ENCODE peak calls at places on chromosomes 3 and 15, in ten cellular contexts. One of them, this sample, is unnamed.

GRCh38 chr3:65894679-65895078 is 144.0 kb downstream of the MAGI1 start:
- DNase-seq in heart left ventricle: no peak
- DNase-seq in Kasumi-1: no peak
- DNase-seq in activated gamma-delta T cell treated with Interleukin-2 at 50 U/mL for 16 hours: no peak
- DNase-seq in hypothalamus: no peak
- DNase-seq in pancreas: no peak
- DNase-seq in germinal center: no peak
- DNase-seq in AG08396: peak; percentile 44
- DNase-seq in mammary epithelial cell: peak; percentile 85
- DNase-seq in stimulated activated CD4-positive, alpha-beta T cell treated with anti-CD3 and anti-CD28 coated beads, Interleukin-2, amount 100 ng/mL, for 24 hours: no peak
- DNase-seq in this sample: peak; percentile 80

GRCh38 chr3:14880486-14881179 is 61.9 kb downstream of the FGD5 start:
- DNase-seq in heart left ventricle: no peak
- DNase-seq in Kasumi-1: no peak
- DNase-seq in activated gamma-delta T cell treated with Interleukin-2 at 50 U/mL for 16 hours: no peak
- DNase-seq in hypothalamus: no peak
- DNase-seq in pancreas: no peak
- DNase-seq in germinal center: no peak
- DNase-seq in AG08396: no peak
- DNase-seq in mammary epithelial cell: no peak
- DNase-seq in stimulated activated CD4-positive, alpha-beta T cell treated with anti-CD3 and anti-CD28 coated beads, Interleukin-2, amount 100 ng/mL, for 24 hours: no peak
- DNase-seq in this sample: no peak

GRCh38 chr3:8282541-8283165 is 219.0 kb upstream of the LMCD1 start:
- DNase-seq in heart left ventricle: no peak
- DNase-seq in Kasumi-1: no peak
- DNase-seq in activated gamma-delta T cell treated with Interleukin-2 at 50 U/mL for 16 hours: no peak
- DNase-seq in hypothalamus: no peak
- DNase-seq in pancreas: no peak
- DNase-seq in germinal center: no peak
- DNase-seq in AG08396: no peak
- DNase-seq in mammary epithelial cell: no peak
- DNase-seq in stimulated activated CD4-positive, alpha-beta T cell treated with anti-CD3 and anti-CD28 coated beads, Interleukin-2, amount 100 ng/mL, for 24 hours: no peak
- DNase-seq in this sample: no peak

GRCh38 chr3:46705751-46706572 is 4.8 kb downstream of the TMIE start:
- DNase-seq in heart left ventricle: peak; percentile 6
- DNase-seq in Kasumi-1: no peak
- DNase-seq in activated gamma-delta T cell treated with Interleukin-2 at 50 U/mL for 16 hours: no peak
- DNase-seq in hypothalamus: no peak
- DNase-seq in pancreas: peak; percentile 48
- DNase-seq in germinal center: no peak
- DNase-seq in AG08396: no peak
- DNase-seq in mammary epithelial cell: no peak
- DNase-seq in stimulated activated CD4-positive, alpha-beta T cell treated with anti-CD3 and anti-CD28 coated beads, Interleukin-2, amount 100 ng/mL, for 24 hours: no peak
- DNase-seq in this sample: peak; percentile 76

GRCh38 chr3:42497009-42497731 is 5.3 kb upstream of the VIPR1 start:
- DNase-seq in heart left ventricle: peak; percentile 8
- DNase-seq in Kasumi-1: no peak
- DNase-seq in activated gamma-delta T cell treated with Interleukin-2 at 50 U/mL for 16 hours: no peak
- DNase-seq in hypothalamus: no peak
- DNase-seq in pancreas: no peak
- DNase-seq in germinal center: no peak
- DNase-seq in AG08396: no peak
- DNase-seq in mammary epithelial cell: no peak
- DNase-seq in stimulated activated CD4-positive, alpha-beta T cell treated with anti-CD3 and anti-CD28 coated beads, Interleukin-2, amount 100 ng/mL, for 24 hours: peak; percentile 13
- DNase-seq in this sample: peak; percentile 74

GRCh38 chr3:71498053-71498452 is 85.5 kb downstream of the FOXP1 start:
- DNase-seq in heart left ventricle: no peak
- DNase-seq in Kasumi-1: no peak
- DNase-seq in activated gamma-delta T cell treated with Interleukin-2 at 50 U/mL for 16 hours: no peak
- DNase-seq in hypothalamus: no peak
- DNase-seq in pancreas: no peak
- DNase-seq in germinal center: no peak
- DNase-seq in AG08396: no peak
- DNase-seq in mammary epithelial cell: no peak
- DNase-seq in stimulated activated CD4-positive, alpha-beta T cell treated with anti-CD3 and anti-CD28 coated beads, Interleukin-2, amount 100 ng/mL, for 24 hours: no peak
- DNase-seq in this sample: no peak

GRCh38 chr15:34760909-34761308 is 6.1 kb upstream of the GJD2 start:
- DNase-seq in heart left ventricle: no peak
- DNase-seq in Kasumi-1: no peak
- DNase-seq in activated gamma-delta T cell treated with Interleukin-2 at 50 U/mL for 16 hours: no peak
- DNase-seq in hypothalamus: no peak
- DNase-seq in pancreas: no peak
- DNase-seq in germinal center: no peak
- DNase-seq in AG08396: no peak
- DNase-seq in mammary epithelial cell: no peak
- DNase-seq in stimulated activated CD4-positive, alpha-beta T cell treated with anti-CD3 and anti-CD28 coated beads, Interleukin-2, amount 100 ng/mL, for 24 hours: no peak
- DNase-seq in this sample: no peak

GRCh38 chr3:133896002-133896761 is 500 bp upstream of the RAB6B start:
- DNase-seq in heart left ventricle: no peak
- DNase-seq in Kasumi-1: peak; percentile 21
- DNase-seq in activated gamma-delta T cell treated with Interleukin-2 at 50 U/mL for 16 hours: no peak
- DNase-seq in hypothalamus: no peak
- DNase-seq in pancreas: no peak
- DNase-seq in germinal center: no peak
- DNase-seq in AG08396: peak; percentile 29
- DNase-seq in mammary epithelial cell: peak; percentile 8
- DNase-seq in stimulated activated CD4-positive, alpha-beta T cell treated with anti-CD3 and anti-CD28 coated beads, Interleukin-2, amount 100 ng/mL, for 24 hours: no peak
- DNase-seq in this sample: peak; percentile 42

GRCh38 chr3:16883057-16883725 is 1.6 kb upstream of the PLCL2 start:
- DNase-seq in heart left ventricle: no peak
- DNase-seq in Kasumi-1: no peak
- DNase-seq in activated gamma-delta T cell treated with Interleukin-2 at 50 U/mL for 16 hours: no peak
- DNase-seq in hypothalamus: no peak
- DNase-seq in pancreas: no peak
- DNase-seq in germinal center: no peak
- DNase-seq in AG08396: no peak
- DNase-seq in mammary epithelial cell: no peak
- DNase-seq in stimulated activated CD4-positive, alpha-beta T cell treated with anti-CD3 and anti-CD28 coated beads, Interleukin-2, amount 100 ng/mL, for 24 hours: no peak
- DNase-seq in this sample: no peak

GRCh38 chr3:30245805-30246622 is 360.4 kb upstream of the TGFBR2 start:
- DNase-seq in heart left ventricle: no peak
- DNase-seq in Kasumi-1: no peak
- DNase-seq in activated gamma-delta T cell treated with Interleukin-2 at 50 U/mL for 16 hours: no peak
- DNase-seq in hypothalamus: no peak
- DNase-seq in pancreas: no peak
- DNase-seq in germinal center: no peak
- DNase-seq in AG08396: no peak
- DNase-seq in mammary epithelial cell: no peak
- DNase-seq in stimulated activated CD4-positive, alpha-beta T cell treated with anti-CD3 and anti-CD28 coated beads, Interleukin-2, amount 100 ng/mL, for 24 hours: no peak
- DNase-seq in this sample: no peak

GRCh38 chr3:147113293-147114045 is 292.9 kb downstream of the ZIC4 start:
- DNase-seq in heart left ventricle: no peak
- DNase-seq in Kasumi-1: no peak
- DNase-seq in activated gamma-delta T cell treated with Interleukin-2 at 50 U/mL for 16 hours: no peak
- DNase-seq in hypothalamus: no peak
- DNase-seq in pancreas: no peak
- DNase-seq in germinal center: no peak
- DNase-seq in AG08396: peak; percentile 41
- DNase-seq in mammary epithelial cell: peak; percentile 77
- DNase-seq in stimulated activated CD4-positive, alpha-beta T cell treated with anti-CD3 and anti-CD28 coated beads, Interleukin-2, amount 100 ng/mL, for 24 hours: no peak
- DNase-seq in this sample: peak; percentile 40